ENCODE peak calls at places on chromosome 16, in four cellular contexts. M is lung microvascular endothelial cell, R is NCI-H2029, T is foreskin fibroblast. F is an unnamed sample.

GRCh38 chr16:75632857-75633256 is 9.8 kb upstream of the ADAT1 start:
- DNase-seq in M (no peak), T (no peak), R (peak), F (no peak)

GRCh38 chr16:49520684-49521083 is 147.1 kb downstream of the C16orf78 start:
- DNase-seq in T (no peak), R (no peak), M (no peak), F (no peak)

GRCh38 chr16:66970775-66971725 is 10.0 kb downstream of the CES3 start:
- DNase-seq in T (peak), M (no peak), R (no peak), F (peak)

GRCh38 chr16:54411555-54411954 is 125.0 kb upstream of the IRX3 start:
- DNase-seq in T (no peak), R (no peak), M (peak), F (no peak)

GRCh38 chr16:54370653-54371052 is 84.1 kb upstream of the IRX3 start:
- DNase-seq in M (no peak), T (no peak), R (no peak), F (no peak)

GRCh38 chr16:49734330-49734729 is 121.6 kb downstream of the ZNF423 start:
- DNase-seq in M (no peak), T (no peak), R (no peak), F (no peak)

GRCh38 chr16:68298907-68299515 is 11.7 kb downstream of the SLC7A6OS start:
- DNase-seq in M (no peak), T (peak), R (no peak), F (peak)

GRCh38 chr16:4263504-4264436 is 9.1 kb downstream of the TFAP4 start:
- DNase-seq in R (no peak), M (peak), T (peak), F (peak)

GRCh38 chr16:13113786-13114185 is 212.4 kb downstream of the SHISA9 start:
- DNase-seq in M (no peak), T (no peak), R (no peak), F (no peak)

GRCh38 chr16:85554114-85554790 is 58.9 kb upstream of the GSE1 start:
- DNase-seq in T (peak), M (peak), R (peak), F (peak)

GRCh38 chr16:79367822-79368221 is 232.7 kb downstream of the MAF start:
- DNase-seq in T (no peak), R (no peak), M (no peak), F (no peak)

GRCh38 chr16:75243667-75244224 is 7.7 kb downstream of the BCAR1 start:
- DNase-seq in M (no peak), T (no peak), R (no peak), F (no peak)

GRCh38 chr16:13909872-13910303 is 10.1 kb upstream of the ERCC4 start:
- DNase-seq in T (peak), M (no peak), R (no peak), F (peak)